ENCODE peak calls at places on chromosome 13, in six cellular contexts. D is cardiac muscle cell; W is heart right ventricle; R is thoracic aorta; Q is HCT116; K is CD4-positive, CD25-positive, alpha-beta regulatory T cell. Z is an unnamed sample. For H3K4me1, the result is how much of the 10 kb centered on the place peaks cover.

GRCh38 chr13:40464991-40465390 is 201.4 kb downstream of the FOXO1 start:
- DNase-seq in D (no peak), W (no peak), R (no peak), Q (no peak), K (no peak), Z (no peak)

GRCh38 chr13:24032252-24032651 is 128.3 kb upstream of the SPATA13 start:
- DNase-seq in D (peak), W (no peak), R (no peak), Q (no peak), K (no peak), Z (no peak)

GRCh38 chr13:60244381-60244780 is 80.7 kb upstream of the DIAPH3 start:
- DNase-seq in D (no peak), W (no peak), R (no peak), Q (no peak), K (no peak), Z (no peak)

GRCh38 chr13:60448907-60449510 is 52.0 kb downstream of the TDRD3 start:
- DNase-seq in D (peak), W (peak), R (no peak), Q (peak), K (peak), Z (peak)

GRCh38 chr13:34347784-34348573 is 530.0 kb downstream of the RFC3 start:
- DNase-seq in D (no peak), W (no peak), R (no peak), Q (no peak), K (no peak), Z (no peak)

GRCh38 chr13:25632166-25632888 is 260.6 kb downstream of the ATP8A2 start:
- DNase-seq in D (no peak), W (no peak), R (no peak), Q (no peak), K (no peak), Z (no peak)

GRCh38 chr13:74687452-74688180 is 553.4 kb upstream of the KLF12 start:
- DNase-seq in D (no peak), W (peak), R (no peak), Q (no peak), K (no peak), Z (no peak)

GRCh38 chr13:94617389-94618000 is 15.8 kb downstream of the GPR180 start:
- DNase-seq in D (peak), W (no peak), R (no peak), Q (no peak), K (peak), Z (no peak)

GRCh38 chr13:93244141-93244917 is 17.7 kb downstream of the GPC6 start:
- DNase-seq in D (peak), W (no peak), R (no peak), Q (no peak), K (no peak), Z (peak)

GRCh38 chr13:112061367-112062046 is 5.4 kb upstream of the SOX1 start:
- DNase-seq in D (no peak), W (no peak), R (no peak), Q (no peak), K (no peak), Z (no peak)

GRCh38 chr13:99722931-99723330 is 221.7 kb downstream of the TM9SF2 start:
- DNase-seq in D (no peak), W (no peak), R (no peak), Q (no peak), K (no peak), Z (no peak)

GRCh38 chr13:112465251-112466131 is 89.3 kb downstream of the SPACA7 start:
- DNase-seq in D (no peak), W (no peak), R (no peak), Q (no peak), K (no peak), Z (no peak)

GRCh38 chr13:19838726-19839342 is 24.6 kb downstream of the ZMYM5 start:
- DNase-seq in D (peak), W (no peak), R (no peak), Q (no peak), K (no peak), Z (no peak)

GRCh38 chr13:64371045-64371444 is 2859.1 kb downstream of the PCDH9 start:
- DNase-seq in D (no peak), W (no peak), R (no peak), Q (peak), K (no peak), Z (no peak)

GRCh38 chr13:73428137-73428536 is 369.3 kb downstream of the KLF5 start:
- DNase-seq in D (peak), W (no peak), R (no peak), Q (peak), K (no peak), Z (no peak)

GRCh38 chr13:113968463-113969310 is 5.2 kb downstream of the C13orf46 start:
- DNase-seq in D (no peak), W (no peak), R (no peak), Q (no peak), K (no peak), Z (no peak)

GRCh38 chr13:39111145-39111544 is 72.9 kb downstream of the NHLRC3 start:
- DNase-seq in D (no peak), W (no peak), R (no peak), Q (no peak), K (no peak), Z (no peak)

GRCh38 chr13:64206430-64207225 is 2791.0 kb upstream of the PCDH20 start:
- DNase-seq in D (no peak), W (no peak), R (no peak), Q (no peak), K (no peak), Z (no peak)

GRCh38 chr13:35475131-35475959 is 1.1 kb downstream of the MAB21L1 start:
- DNase-seq in D (peak), W (peak), R (no peak), Q (no peak), K (peak), Z (peak)

GRCh38 chr13:99417821-99418662 is 83.2 kb upstream of the TM9SF2 start:
- DNase-seq in D (no peak), W (no peak), R (no peak), Q (no peak), K (no peak), Z (peak)

GRCh38 chr13:109271991-109272454 is 514.4 kb downstream of the IRS2 start:
- DNase-seq in D (no peak), W (no peak), R (no peak), Q (peak), K (no peak), Z (peak)

GRCh38 chr13:94369862-94370491 is 109.5 kb downstream of the DCT start:
- DNase-seq in D (peak), W (peak), R (no peak), Q (no peak), K (no peak), Z (no peak)

GRCh38 chr13:85970727-85971126 is 171.5 kb upstream of the SLITRK6 start:
- DNase-seq in D (peak), W (no peak), R (no peak), Q (no peak), K (no peak), Z (no peak)

GRCh38 chr13:80359459-80360297 is 18.8 kb upstream of the SPRY2 start:
- DNase-seq in D (peak), W (peak), R (no peak), Q (no peak), K (no peak), Z (no peak)

GRCh38 chr13:95708390-95708774 is 31.4 kb downstream of the DNAJC3 start:
- DNase-seq in D (no peak), W (no peak), R (no peak), Q (no peak), K (no peak), Z (no peak)

GRCh38 chr13:40609972-40610726 is 56.3 kb downstream of the FOXO1 start:
- DNase-seq in D (no peak), W (no peak), R (no peak), Q (no peak), K (no peak), Z (no peak)

GRCh38 chr13:29193083-29193482 is 372.9 kb downstream of the MTUS2 start:
- DNase-seq in D (no peak), W (no peak), R (no peak), Q (no peak), K (no peak), Z (no peak)

GRCh38 chr13:113582841-113583631 is 1.5 kb upstream of the TFDP1 start:
- DNase-seq in D (no peak), W (no peak), R (no peak), Q (no peak), K (no peak), Z (peak)

GRCh38 chr13:49810464-49810824 is 18.0 kb upstream of the KPNA3 start:
- DNase-seq in D (no peak), W (no peak), R (no peak), Q (no peak), K (no peak), Z (no peak)

GRCh38 chr13:59112375-59112774 is 1051.4 kb downstream of the DIAPH3 start:
- DNase-seq in D (peak), W (peak), R (no peak), Q (no peak), K (no peak), Z (peak)

GRCh38 chr13:32314968-32315254 is 252 bp downstream of the ZAR1L start:
- DNase-seq in D (peak), W (peak), R (no peak), Q (peak), K (peak), Z (no peak)

GRCh38 chr13:26946675-26947342 is 186.2 kb upstream of the GPR12 start:
- DNase-seq in D (peak), W (no peak), R (no peak), Q (peak), K (peak), Z (peak)

GRCh38 chr13:42926555-42926954 is 65.5 kb downstream of the EPSTI1 start:
- DNase-seq in D (peak), W (no peak), R (no peak), Q (no peak), K (no peak), Z (no peak)

GRCh38 chr13:87557788-87558187 is 113.4 kb upstream of the SLITRK5 start:
- DNase-seq in D (no peak), W (no peak), R (no peak), Q (no peak), K (no peak), Z (no peak)

GRCh38 chr13:35731471-35731870 is 255.0 kb upstream of the MAB21L1 start:
- DNase-seq in D (no peak), W (no peak), R (no peak), Q (no peak), K (no peak), Z (no peak)

GRCh38 chr13:100674363-100674847 is at the start of gene TMTC4:
- DNase-seq in D (no peak), W (no peak), R (no peak), Q (no peak), K (no peak), Z (no peak)

GRCh38 chr13:26529441-26529840 is 28.0 kb upstream of the WASF3 start:
- DNase-seq in D (peak), W (peak), R (no peak), Q (no peak), K (peak), Z (peak)

GRCh38 chr13:79258489-79258888 is 147.6 kb downstream of the RBM26 start:
- DNase-seq in D (no peak), W (no peak), R (no peak), Q (no peak), K (no peak), Z (no peak)
- H3K4me3 ChIP-seq in D (no peak), W (no peak), R (no peak), Q (no peak), K (no peak), Z (no peak)

GRCh38 chr13:98311200-98311548 is 134.1 kb upstream of the RNF113B start:
- DNase-seq in D (no peak), W (no peak), R (no peak), Q (no peak), K (no peak), Z (no peak)
- H3K4me1 ChIP-seq in D (under half), W (under half), R (under half), Q (under half), K (under half), Z (under half)

GRCh38 chr13:110540871-110541525 is 20.5 kb downstream of the RAB20 start:
- DNase-seq in D (no peak), W (no peak), R (no peak), Q (no peak), K (no peak), Z (no peak)
- H3K27ac ChIP-seq in D (peak), W (peak), R (peak), Q (no peak), K (no peak), Z (no peak)

DNA sequence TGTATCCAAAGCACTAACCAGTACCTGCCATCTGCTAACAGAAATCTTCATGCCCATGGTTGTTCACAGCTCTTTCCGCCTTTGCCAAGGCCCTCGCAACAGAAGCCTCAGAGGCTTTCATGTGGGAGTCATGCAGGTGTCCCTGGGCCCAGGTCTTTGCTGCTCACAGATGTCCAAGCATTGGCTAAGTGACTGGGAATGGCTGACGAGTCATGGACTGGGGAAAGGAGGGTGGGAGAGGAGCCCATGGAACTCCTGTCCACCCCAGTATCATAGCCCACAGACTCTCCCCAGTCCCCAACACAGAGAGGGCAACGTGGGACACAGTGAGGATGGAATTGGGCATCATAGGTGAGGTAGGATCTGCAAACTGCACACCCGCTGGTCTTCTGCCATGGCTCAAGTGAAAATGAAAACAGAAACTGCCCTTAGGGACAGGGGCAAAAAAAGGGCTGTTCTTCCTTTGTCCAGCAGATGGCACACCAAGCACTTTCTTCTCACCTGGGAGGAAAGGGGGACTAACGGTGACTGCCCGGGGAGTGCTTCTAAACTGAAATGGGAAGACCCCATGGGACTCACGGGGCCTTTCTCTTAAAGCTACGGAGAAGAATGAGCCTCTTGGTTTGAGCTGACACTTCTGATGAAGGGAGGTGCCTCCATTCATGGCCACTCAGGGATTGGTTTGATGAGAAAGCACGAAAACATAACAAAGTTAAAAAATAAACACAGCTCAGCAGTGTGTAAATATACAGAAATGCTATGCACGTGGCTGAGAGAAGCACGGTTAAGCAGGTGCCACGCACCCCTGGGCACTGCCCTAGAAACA is 11.1 kb upstream of the DHRS12 start:
- DNase-seq in D (peak), W (peak), R (no peak), Q (peak), K (peak), Z (peak)
- H3K4me3 ChIP-seq in D (no peak), W (peak), R (peak), Q (peak), K (peak), Z (no peak)